ENCODE peak calls at places on chromosomes 4 and X, in seven cellular contexts. Z, A, D, F, W, P and B are unnamed samples.
A peak's percentile ranks its signal among the peaks of the same experiment; 100 is the strongest.

GRCh38 chr4:83618991-83619390 is 83.1 kb downstream of the GPAT3 start:
- DNase-seq in F (peak; percentile 13), W (no peak), P (no peak), A (peak; percentile 35), D (no peak), Z (peak; percentile 48), B (no peak)

GRCh38 chrX:124887572-124887971 is 432.1 kb upstream of the TEX13C start:
- DNase-seq in W (no peak), Z (no peak), P (no peak), A (no peak), F (no peak), D (no peak), B (no peak)

GRCh38 chr4:110417151-110417550 is 58.8 kb upstream of the ENPEP start:
- DNase-seq in P (no peak), D (no peak), W (no peak), A (no peak), F (no peak), Z (no peak), B (no peak)

GRCh38 chr4:145546556-145546955 is 64.9 kb downstream of the SMAD1 start:
- DNase-seq in D (no peak), F (no peak), P (no peak), W (no peak), Z (no peak), A (no peak), B (no peak)

GRCh38 chr4:161816958-161817357 is 346.8 kb downstream of the FSTL5 start:
- DNase-seq in W (no peak), A (no peak), F (no peak), P (no peak), Z (no peak), D (no peak), B (no peak)

GRCh38 chr4:127224556-127224955 is 408.2 kb upstream of the INTU start:
- DNase-seq in D (no peak), A (no peak), P (no peak), F (no peak), W (no peak), Z (no peak), B (no peak)

GRCh38 chrX:3326721-3327120 is 19.7 kb downstream of the MXRA5 start:
- DNase-seq in D (no peak), F (no peak), Z (no peak), A (peak; percentile 90), W (no peak), P (no peak), B (no peak)

GRCh38 chr4:7652451-7652871 is 217.7 kb upstream of the PSAPL1 start:
- DNase-seq in W (no peak), D (no peak), F (no peak), A (no peak), Z (no peak), P (no peak), B (no peak)

GRCh38 chrX:49166914-49167739 is 4.6 kb downstream of the MAGIX start:
- DNase-seq in A (peak; percentile 85), P (peak; percentile 37), W (peak; percentile 55), F (no peak), Z (peak; percentile 73), D (peak; percentile 66), B (peak; percentile 65)

GRCh38 chr4:137065306-137065705 is 467.0 kb downstream of the PCDH18 start:
- DNase-seq in W (no peak), F (no peak), D (no peak), Z (no peak), A (peak; percentile 41), P (no peak), B (no peak)

GRCh38 chr4:7066493-7066892 is 1.4 kb downstream of the GRPEL1 start:
- DNase-seq in F (no peak), D (no peak), P (no peak), Z (no peak), A (no peak), W (no peak), B (no peak)

GRCh38 chr4:133151681-133152329 is 2.7 kb downstream of the PCDH10 start:
- DNase-seq in A (peak; percentile 19), P (no peak), W (no peak), F (peak; percentile 59), D (no peak), Z (no peak), B (no peak)

GRCh38 chr4:2927696-2928075 is 35.5 kb downstream of the NOP14 start:
- DNase-seq in P (no peak), A (no peak), Z (no peak), D (no peak), W (no peak), F (no peak), B (no peak)

GRCh38 chr4:3820016-3820805 is 54.0 kb downstream of the ADRA2C start:
- DNase-seq in P (no peak), W (no peak), A (no peak), D (no peak), F (no peak), Z (no peak), B (no peak)

GRCh38 chrX:65596270-65596669 is 61.7 kb upstream of the LAS1L start:
- DNase-seq in D (no peak), W (peak; percentile 30), A (peak; percentile 71), F (no peak), P (no peak), Z (peak; percentile 19), B (no peak)

GRCh38 chrX:95903490-95903889 is 781.2 kb upstream of the DIAPH2 start:
- DNase-seq in P (no peak), D (no peak), F (peak; percentile 4), Z (no peak), A (no peak), W (no peak), B (no peak)

GRCh38 chr4:124596811-124597210 is 115.7 kb downstream of the ANKRD50 start:
- DNase-seq in Z (no peak), W (no peak), P (no peak), F (no peak), D (no peak), A (no peak), B (no peak)

GRCh38 chrX:71989768-71990167 is 79.1 kb downstream of the NHSL2 start:
- DNase-seq in W (no peak), P (no peak), Z (no peak), D (no peak), A (peak; percentile 68), F (no peak), B (no peak)

GRCh38 chr4:183636488-183636887 is 22.5 kb downstream of the RWDD4 start:
- DNase-seq in D (peak; percentile 2), Z (peak; percentile 57), W (no peak), P (no peak), F (no peak), A (no peak), B (no peak)

GRCh38 chr4:8904666-8905065 is 33.0 kb upstream of the HMX1 start:
- DNase-seq in A (no peak), P (no peak), Z (no peak), F (no peak), D (no peak), W (no peak), B (no peak)

GRCh38 chr4:158172558-158173258 is at the start of gene GASK1B:
- DNase-seq in Z (peak; percentile 78), W (no peak), A (peak; percentile 68), P (no peak), F (peak; percentile 33), D (no peak), B (no peak)

GRCh38 chr4:74120086-74120485 is 21.1 kb upstream of the CXCL2 start:
- DNase-seq in D (no peak), P (no peak), Z (no peak), A (no peak), W (no peak), F (no peak), B (no peak)

GRCh38 chrX:150036181-150036580 is 97.9 kb upstream of the EOLA2 start:
- DNase-seq in Z (peak; percentile 36), A (peak; percentile 92), W (no peak), D (no peak), P (no peak), F (no peak), B (no peak)

GRCh38 chrX:153609917-153610833 is 11.2 kb upstream of the CCNQ start:
- DNase-seq in P (peak; percentile 65), F (peak; percentile 79), A (peak; percentile 68), W (peak; percentile 57), D (peak; percentile 42), Z (peak; percentile 74), B (peak; percentile 71)

GRCh38 chr4:13933163-13933562 is 305.6 kb upstream of the BOD1L1 start:
- DNase-seq in W (no peak), Z (no peak), D (no peak), P (no peak), F (no peak), A (peak; percentile 85), B (no peak)

GRCh38 chr4:120052840-120053239 is 13.8 kb downstream of the MAD2L1 start:
- DNase-seq in W (no peak), Z (peak; percentile 26), P (no peak), F (no peak), A (peak; percentile 94), D (no peak), B (no peak)

GRCh38 chrX:9227276-9227675 is 193.3 kb upstream of the FAM9B start:
- DNase-seq in Z (no peak), D (no peak), A (no peak), P (no peak), W (no peak), F (no peak), B (no peak)